ENCODE peak calls at places on chromosomes 1 and 21, in four cellular contexts. One of them, this sample, is unnamed.

GRCh38 chr1:52365091-52365745 is 787 bp downstream of the CC2D1B start:
- DNase-seq in foreskin fibroblast: peak; percentile 88
- DNase-seq in neural progenitor cell: peak; percentile 44
- DNase-seq in PC-3: peak; percentile 53
- DNase-seq in this sample: peak; percentile 61

GRCh38 chr1:42721926-42722325 is 18.1 kb downstream of the CLDN19 start:
- DNase-seq in neural progenitor cell: no peak
- DNase-seq in foreskin fibroblast: peak; percentile 34
- DNase-seq in PC-3: no peak
- DNase-seq in this sample: no peak

GRCh38 chr1:232012773-232013386 is 386.3 kb downstream of the DISC1 start:
- DNase-seq in neural progenitor cell: no peak
- DNase-seq in foreskin fibroblast: peak; percentile 40
- DNase-seq in PC-3: no peak
- DNase-seq in this sample: peak; percentile 35

GRCh38 chr1:53589043-53589887 is 130.1 kb downstream of the DMRTB1 start:
- DNase-seq in PC-3: no peak
- DNase-seq in neural progenitor cell: no peak
- DNase-seq in foreskin fibroblast: no peak
- DNase-seq in this sample: no peak

GRCh38 chr21:34869541-34869940 is 179.6 kb downstream of the RUNX1 start:
- DNase-seq in neural progenitor cell: no peak
- DNase-seq in foreskin fibroblast: no peak
- DNase-seq in PC-3: no peak
- DNase-seq in this sample: no peak

GRCh38 chr1:179955318-179955638 is 668 bp downstream of the CEP350 start:
- DNase-seq in foreskin fibroblast: peak; percentile 44
- DNase-seq in PC-3: no peak
- DNase-seq in neural progenitor cell: no peak
- DNase-seq in this sample: no peak

GRCh38 chr1:159705251-159705910 is 9.0 kb downstream of the CRP start:
- DNase-seq in neural progenitor cell: no peak
- DNase-seq in foreskin fibroblast: no peak
- DNase-seq in PC-3: no peak
- DNase-seq in this sample: no peak

GRCh38 chr1:168676029-168676812 is 52.8 kb downstream of the DPT start:
- DNase-seq in PC-3: no peak
- DNase-seq in foreskin fibroblast: no peak
- DNase-seq in neural progenitor cell: no peak
- DNase-seq in this sample: no peak

GRCh38 chr1:183267646-183268431 is 81.8 kb downstream of the LAMC2 start:
- DNase-seq in foreskin fibroblast: peak; percentile 99
- DNase-seq in neural progenitor cell: no peak
- DNase-seq in PC-3: peak; percentile 61
- DNase-seq in this sample: peak; percentile 86

GRCh38 chr1:23979387-23980005 is 631 bp downstream of the SRSF10 start:
- DNase-seq in PC-3: no peak
- DNase-seq in neural progenitor cell: peak; percentile 16
- DNase-seq in foreskin fibroblast: no peak
- DNase-seq in this sample: no peak

GRCh38 chr1:29142714-29143113 is 19.0 kb upstream of the TMEM200B start:
- DNase-seq in PC-3: no peak
- DNase-seq in foreskin fibroblast: no peak
- DNase-seq in neural progenitor cell: no peak
- DNase-seq in this sample: no peak

GRCh38 chr1:230187290-230187689 is 120.3 kb downstream of the GALNT2 start:
- DNase-seq in neural progenitor cell: no peak
- DNase-seq in foreskin fibroblast: no peak
- DNase-seq in PC-3: no peak
- DNase-seq in this sample: no peak

DNA sequence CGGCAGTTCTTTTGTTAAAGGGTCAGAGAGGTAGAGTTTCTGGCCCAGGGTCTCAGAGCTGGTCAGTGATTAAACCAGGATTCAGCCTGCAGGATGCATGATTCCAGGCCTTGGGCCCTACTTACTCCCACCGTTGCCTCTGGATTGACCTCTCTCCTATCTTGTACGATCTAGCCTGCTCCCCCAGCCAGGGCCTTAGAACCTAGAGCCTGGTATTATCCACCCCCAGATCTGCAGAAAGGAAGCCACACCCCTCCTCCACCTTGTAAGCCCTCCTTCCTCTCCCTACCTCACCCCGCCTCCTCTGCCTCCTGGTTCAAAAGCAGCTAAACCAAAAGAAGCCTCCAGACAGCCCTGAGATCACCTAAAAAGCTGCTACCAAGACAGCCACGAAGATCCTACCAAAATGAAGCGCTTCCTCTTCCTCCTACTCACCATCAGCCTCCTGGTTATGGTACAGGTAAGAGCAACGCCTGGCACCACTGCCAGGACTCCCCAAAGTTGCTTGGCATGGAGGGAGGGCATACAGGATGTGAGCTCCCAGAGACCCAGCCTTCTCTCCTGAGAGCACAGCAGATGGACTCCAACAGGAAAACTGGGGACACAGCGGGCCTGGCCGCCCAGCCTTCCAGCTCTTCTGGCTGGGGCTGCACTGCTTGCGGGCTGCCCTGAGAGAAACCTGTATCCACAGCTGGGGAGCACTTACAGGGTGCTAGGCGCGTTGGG is at the start of gene CD52:
- DNase-seq in PC-3: no peak
- DNase-seq in neural progenitor cell: peak; percentile 63
- DNase-seq in foreskin fibroblast: no peak
- DNase-seq in this sample: no peak
- H3K4me3 ChIP-seq in PC-3: no peak within 1 kb of the TSS
- H3K4me3 ChIP-seq in neural progenitor cell: no peak within 1 kb of the TSS
- H3K4me3 ChIP-seq in foreskin fibroblast: no peak within 1 kb of the TSS
- H3K4me3 ChIP-seq in this sample: no peak within 1 kb of the TSS

GRCh38 chr1:234607091-234608025 is 2.6 kb downstream of the IRF2BP2 start:
- DNase-seq in foreskin fibroblast: peak; percentile 38
- DNase-seq in neural progenitor cell: peak; percentile 86
- DNase-seq in PC-3: peak; percentile 25
- DNase-seq in this sample: no peak
- TF ChIP-seq CTCF in foreskin fibroblast: peak; percentile 35
- TF ChIP-seq CTCF in neural progenitor cell: peak; percentile 49
- TF ChIP-seq CTCF in PC-3: no peak
- TF ChIP-seq CTCF in this sample: peak; percentile 23

DNA sequence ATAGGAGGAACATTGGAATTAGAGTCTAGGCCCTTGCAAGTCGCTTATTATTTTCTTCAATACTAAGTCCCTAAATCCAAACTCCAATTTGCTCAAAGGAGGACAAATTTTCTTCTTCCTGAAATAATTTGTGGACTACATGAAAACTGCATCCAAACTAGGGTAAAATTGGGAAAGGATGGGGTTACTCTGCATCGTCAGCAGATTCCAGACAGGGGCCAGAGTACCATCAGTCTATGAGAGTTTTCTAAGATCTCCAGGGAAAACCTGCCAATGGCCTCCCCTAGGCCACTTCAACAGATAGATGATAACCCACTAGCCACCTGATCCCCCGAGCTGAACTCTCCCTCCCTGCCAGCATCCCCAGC is 494 bp downstream of the HEYL start:
- DNase-seq in foreskin fibroblast: no peak
- DNase-seq in neural progenitor cell: no peak
- DNase-seq in PC-3: no peak
- DNase-seq in this sample: no peak
- H3K4me3 ChIP-seq in foreskin fibroblast: no peak overlapping the region
- H3K4me3 ChIP-seq in neural progenitor cell: peak overlapping the region; percentile 43
- H3K4me3 ChIP-seq in PC-3: no peak overlapping the region
- H3K4me3 ChIP-seq in this sample: peak overlapping the region; percentile 44

DNA sequence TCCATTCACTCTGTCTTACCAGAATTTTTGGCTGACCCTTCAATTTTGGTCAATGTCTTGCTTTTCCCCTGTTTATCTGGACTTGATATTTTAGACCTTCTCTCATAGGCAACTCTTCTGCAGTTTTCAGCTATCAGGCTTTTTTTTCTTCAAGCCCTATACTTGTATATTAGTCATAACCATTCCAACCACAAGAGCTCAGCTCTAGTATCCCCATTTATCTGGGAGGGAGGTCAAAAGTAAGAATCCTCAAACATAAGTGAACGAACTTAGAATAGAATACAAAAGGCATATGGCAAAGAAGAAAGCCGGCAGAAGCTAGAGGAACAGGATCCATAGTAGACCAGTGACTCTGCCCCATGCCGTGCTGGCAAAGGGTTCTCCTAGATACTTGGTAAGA is 45.9 kb upstream of the TNFSF4 start:
- DNase-seq in PC-3: peak; percentile 45
- DNase-seq in neural progenitor cell: no peak
- DNase-seq in foreskin fibroblast: peak; percentile 50
- DNase-seq in this sample: peak; percentile 64
- TF ChIP-seq CTCF in PC-3: no peak
- TF ChIP-seq CTCF in neural progenitor cell: no peak
- TF ChIP-seq CTCF in foreskin fibroblast: no peak
- TF ChIP-seq CTCF in this sample: no peak

DNA sequence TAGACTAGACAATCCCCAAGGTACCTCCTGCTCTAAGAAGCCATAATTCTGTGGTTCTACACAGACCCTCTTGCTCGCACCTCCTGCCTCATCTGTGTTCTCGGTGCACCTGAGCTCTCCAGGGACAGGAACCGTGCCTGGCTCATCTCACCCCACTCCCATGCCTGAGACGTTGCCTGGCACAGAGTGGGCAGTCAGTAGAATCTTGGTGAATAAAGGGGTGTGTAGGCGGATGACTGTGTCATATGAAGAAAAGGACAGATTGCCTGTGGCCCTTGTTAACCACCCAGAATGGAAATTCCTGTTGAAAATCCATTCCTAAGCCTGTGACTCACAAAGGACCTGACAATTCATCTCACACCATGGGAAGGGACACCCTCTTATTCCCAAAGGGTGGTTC is 92.9 kb downstream of the KCNN3 start:
- DNase-seq in neural progenitor cell: no peak
- DNase-seq in PC-3: no peak
- DNase-seq in foreskin fibroblast: no peak
- DNase-seq in this sample: no peak
- H3K4me3 ChIP-seq in neural progenitor cell: no peak overlapping the region
- H3K4me3 ChIP-seq in PC-3: no peak overlapping the region
- H3K4me3 ChIP-seq in foreskin fibroblast: no peak overlapping the region
- H3K4me3 ChIP-seq in this sample: no peak overlapping the region

GRCh38 chr1:66360285-66360724 is 173.6 kb upstream of the SGIP1 start:
- DNase-seq in PC-3: no peak
- DNase-seq in neural progenitor cell: no peak
- DNase-seq in foreskin fibroblast: no peak
- DNase-seq in this sample: no peak
- TF ChIP-seq CTCF in PC-3: peak; percentile 38
- TF ChIP-seq CTCF in neural progenitor cell: peak; percentile 25
- TF ChIP-seq CTCF in foreskin fibroblast: peak; percentile 8
- TF ChIP-seq CTCF in this sample: peak; percentile 31

GRCh38 chr1:26127235-26128163 is 15.9 kb downstream of the PDIK1L start:
- DNase-seq in PC-3: no peak
- DNase-seq in neural progenitor cell: no peak
- DNase-seq in foreskin fibroblast: no peak
- DNase-seq in this sample: no peak
- H3K4me3 ChIP-seq in PC-3: peak overlapping the region; percentile 21
- H3K4me3 ChIP-seq in neural progenitor cell: no peak overlapping the region
- H3K4me3 ChIP-seq in foreskin fibroblast: no peak overlapping the region
- H3K4me3 ChIP-seq in this sample: no peak overlapping the region

DNA sequence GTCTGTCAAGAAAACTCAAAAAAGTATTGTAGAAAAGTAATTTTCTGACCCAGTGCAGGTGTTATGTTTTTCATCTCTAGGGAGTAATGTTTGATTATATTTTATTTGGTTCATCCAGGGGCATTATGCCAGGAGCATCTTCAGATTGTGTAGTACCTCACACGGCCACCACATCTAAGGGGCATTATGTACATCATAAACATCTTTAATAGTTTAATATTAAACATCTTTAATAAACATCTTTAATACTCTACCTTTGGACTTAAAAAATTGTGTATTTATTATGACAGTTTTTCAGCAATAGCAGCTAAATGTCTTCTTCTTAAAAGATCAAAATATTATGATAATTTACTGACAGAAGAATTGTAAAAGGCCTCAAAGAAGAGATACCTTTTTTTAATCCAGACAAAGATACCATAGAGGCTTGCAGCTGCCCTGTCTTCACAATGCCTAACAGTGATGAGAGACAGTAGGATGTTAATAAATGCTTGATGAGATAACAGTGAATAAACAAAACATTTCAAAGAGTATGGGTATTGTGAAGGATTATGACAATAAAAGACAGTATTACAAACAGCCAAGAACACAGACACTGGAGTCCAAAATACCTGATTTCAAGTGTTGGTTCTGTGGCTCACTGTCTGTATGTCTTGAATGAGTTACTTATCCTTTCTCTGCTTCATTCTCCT is 240.9 kb upstream of the ADGRL2 start:
- DNase-seq in foreskin fibroblast: peak; percentile 39
- DNase-seq in neural progenitor cell: no peak
- DNase-seq in PC-3: peak; percentile 49
- DNase-seq in this sample: peak; percentile 34
- TF ChIP-seq CTCF in foreskin fibroblast: no peak
- TF ChIP-seq CTCF in neural progenitor cell: no peak
- TF ChIP-seq CTCF in PC-3: peak; percentile 43
- TF ChIP-seq CTCF in this sample: peak; percentile 46

GRCh38 chr1:115240321-115240720 is 97.7 kb downstream of the NGF start:
- DNase-seq in neural progenitor cell: no peak
- DNase-seq in foreskin fibroblast: no peak
- DNase-seq in PC-3: peak; percentile 27
- DNase-seq in this sample: no peak
- H3K4me3 ChIP-seq in neural progenitor cell: no peak overlapping the region
- H3K4me3 ChIP-seq in foreskin fibroblast: peak overlapping the region; percentile 16
- H3K4me3 ChIP-seq in PC-3: no peak overlapping the region
- H3K4me3 ChIP-seq in this sample: no peak overlapping the region

GRCh38 chr1:211118407-211119102 is 15.4 kb downstream of the KCNH1 start:
- DNase-seq in PC-3: peak; percentile 63
- DNase-seq in neural progenitor cell: no peak
- DNase-seq in foreskin fibroblast: peak; percentile 23
- DNase-seq in this sample: no peak
- TF ChIP-seq CTCF in PC-3: peak; percentile 13
- TF ChIP-seq CTCF in neural progenitor cell: no peak
- TF ChIP-seq CTCF in foreskin fibroblast: peak; percentile 6
- TF ChIP-seq CTCF in this sample: no peak